ENCODE peak calls at places on chromosomes 1 and 21, in five cellular contexts. V, D, Z, G and B are unnamed samples.

GRCh38 chr1:158496379-158496778 is 24.4 kb downstream of the OR10R2 start:
- DNase-seq in V (no peak), D (no peak), Z (peak; percentile 19), G (no peak), B (no peak)

GRCh38 chr21:38920631-38921398 is 115.1 kb downstream of the ETS2 start:
- DNase-seq in V (no peak), D (no peak), Z (no peak), G (no peak), B (no peak)

GRCh38 chr1:209651148-209651547 is 1.1 kb downstream of the LAMB3 start:
- DNase-seq in V (no peak), D (no peak), Z (peak; percentile 82), G (no peak), B (no peak)

GRCh38 chr1:220810179-220810653 is 23.5 kb downstream of the MTARC1 start:
- DNase-seq in V (peak; percentile 39), D (peak; percentile 78), Z (peak; percentile 83), G (peak; percentile 78), B (peak; percentile 66)

GRCh38 chr1:180309338-180309737 is 79.3 kb downstream of the LHX4 start:
- DNase-seq in V (no peak), D (no peak), Z (peak; percentile 10), G (no peak), B (no peak)

GRCh38 chr1:174060090-174060489 is 37.9 kb upstream of the RC3H1 start:
- DNase-seq in V (no peak), D (no peak), Z (no peak), G (no peak), B (no peak)

GRCh38 chr1:217897121-217897520 is 266.0 kb downstream of the SPATA17 start:
- DNase-seq in V (no peak), D (no peak), Z (no peak), G (no peak), B (no peak)

GRCh38 chr1:116806245-116806644 is 52.0 kb downstream of the CD2 start:
- DNase-seq in V (no peak), D (no peak), Z (no peak), G (peak; percentile 71), B (no peak)

GRCh38 chr1:14765773-14766172 is 167.3 kb downstream of the KAZN start:
- DNase-seq in V (no peak), D (no peak), Z (no peak), G (no peak), B (no peak)

GRCh38 chr1:107474877-107475612 is 334.2 kb downstream of the NTNG1 start:
- DNase-seq in V (no peak), D (no peak), Z (no peak), G (no peak), B (no peak)

GRCh38 chr1:7454052-7454815 is 316.9 kb upstream of the VAMP3 start:
- DNase-seq in V (no peak), D (peak; percentile 38), Z (peak; percentile 34), G (no peak), B (no peak)

GRCh38 chr1:63829349-63830327 is 55.8 kb downstream of the ROR1 start:
- DNase-seq in V (no peak), D (no peak), Z (no peak), G (no peak), B (no peak)

GRCh38 chr1:177632923-177633322 is 336.9 kb downstream of the SEC16B start:
- DNase-seq in V (no peak), D (no peak), Z (no peak), G (no peak), B (no peak)

GRCh38 chr1:2135425-2135824 is 59.1 kb downstream of the FAAP20 start:
- DNase-seq in V (no peak), D (no peak), Z (peak; percentile 95), G (no peak), B (peak; percentile 72)

GRCh38 chr1:98051065-98051675 is 130.3 kb upstream of the DPYD start:
- DNase-seq in V (peak; percentile 63), D (peak; percentile 74), Z (peak; percentile 78), G (peak; percentile 78), B (no peak)

GRCh38 chr1:243946946-243947345 is 96.9 kb upstream of the AKT3 start:
- DNase-seq in V (no peak), D (peak; percentile 65), Z (no peak), G (peak; percentile 63), B (no peak)

GRCh38 chr1:33687000-33687399 is 176.9 kb upstream of the HMGB4 start:
- DNase-seq in V (no peak), D (no peak), Z (no peak), G (no peak), B (no peak)

GRCh38 chr1:87922885-87923284 is 594.2 kb downstream of the LMO4 start:
- DNase-seq in V (no peak), D (no peak), Z (no peak), G (no peak), B (no peak)

GRCh38 chr1:97101523-97101922 is 379.9 kb downstream of the PTBP2 start:
- DNase-seq in V (no peak), D (no peak), Z (no peak), G (no peak), B (no peak)

GRCh38 chr1:112509005-112509659 is 367 bp downstream of the WNT2B start:
- DNase-seq in V (no peak), D (peak; percentile 58), Z (peak; percentile 37), G (peak; percentile 60), B (peak; percentile 59)

GRCh38 chr1:155555915-155556314 is 6.7 kb downstream of the ASH1L start:
- DNase-seq in V (no peak), D (no peak), Z (no peak), G (no peak), B (no peak)

GRCh38 chr1:160228431-160228830 is 23.2 kb downstream of the PEA15 start:
- DNase-seq in V (no peak), D (no peak), Z (no peak), G (no peak), B (no peak)

GRCh38 chr1:162485236-162485635 is 12.4 kb upstream of the UHMK1 start:
- DNase-seq in V (no peak), D (no peak), Z (no peak), G (no peak), B (no peak)

GRCh38 chr1:222909586-222909985 is 94.7 kb downstream of the DISP1 start:
- DNase-seq in V (no peak), D (no peak), Z (no peak), G (no peak), B (no peak)

GRCh38 chr1:62381831-62382505 is 54.9 kb upstream of the USP1 start:
- DNase-seq in V (no peak), D (no peak), Z (no peak), G (no peak), B (no peak)

GRCh38 chr1:241136401-241136800 is 220.6 kb downstream of the RGS7 start:
- DNase-seq in V (no peak), D (no peak), Z (no peak), G (no peak), B (no peak)

GRCh38 chr1:228798548-228798947 is 63.3 kb downstream of the RHOU start:
- DNase-seq in V (no peak), D (no peak), Z (no peak), G (peak; percentile 23), B (no peak)

GRCh38 chr1:232226197-232226681 is 403.7 kb downstream of the SIPA1L2 start:
- DNase-seq in V (no peak), D (peak; percentile 57), Z (no peak), G (peak; percentile 58), B (no peak)

GRCh38 chr1:176206961-176207902 is at the start of gene COP1:
- DNase-seq in V (peak; percentile 86), D (peak; percentile 97), Z (peak; percentile 98), G (peak; percentile 97), B (peak; percentile 92)
- TF ChIP-seq CTCF in V (no peak), D (no peak), Z (no peak), G (no peak), B (no peak)

DNA sequence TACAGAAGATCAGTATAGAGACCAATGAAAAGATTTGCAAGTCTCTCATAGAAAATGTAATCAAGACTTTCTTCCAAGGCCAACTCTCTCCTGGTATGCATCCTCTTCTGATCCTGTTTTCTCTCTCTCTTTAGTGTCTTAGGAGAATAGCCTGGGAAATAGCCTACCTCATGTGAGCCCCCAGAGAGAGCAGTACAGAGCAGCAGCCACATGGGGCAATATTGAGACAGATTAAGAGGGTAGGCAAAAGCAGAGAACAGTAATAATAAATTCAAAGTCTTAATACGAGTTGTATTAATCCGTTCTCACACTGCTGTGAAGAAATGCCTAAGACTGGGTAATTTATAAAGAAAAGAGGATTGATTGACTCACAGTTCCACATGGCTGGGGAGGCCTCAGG is 61.4 kb downstream of the RNASEL start:
- DNase-seq in V (no peak), D (no peak), Z (no peak), G (no peak), B (no peak)
- TF ChIP-seq CTCF in V (no peak), D (no peak), Z (no peak), G (no peak), B (no peak)

DNA sequence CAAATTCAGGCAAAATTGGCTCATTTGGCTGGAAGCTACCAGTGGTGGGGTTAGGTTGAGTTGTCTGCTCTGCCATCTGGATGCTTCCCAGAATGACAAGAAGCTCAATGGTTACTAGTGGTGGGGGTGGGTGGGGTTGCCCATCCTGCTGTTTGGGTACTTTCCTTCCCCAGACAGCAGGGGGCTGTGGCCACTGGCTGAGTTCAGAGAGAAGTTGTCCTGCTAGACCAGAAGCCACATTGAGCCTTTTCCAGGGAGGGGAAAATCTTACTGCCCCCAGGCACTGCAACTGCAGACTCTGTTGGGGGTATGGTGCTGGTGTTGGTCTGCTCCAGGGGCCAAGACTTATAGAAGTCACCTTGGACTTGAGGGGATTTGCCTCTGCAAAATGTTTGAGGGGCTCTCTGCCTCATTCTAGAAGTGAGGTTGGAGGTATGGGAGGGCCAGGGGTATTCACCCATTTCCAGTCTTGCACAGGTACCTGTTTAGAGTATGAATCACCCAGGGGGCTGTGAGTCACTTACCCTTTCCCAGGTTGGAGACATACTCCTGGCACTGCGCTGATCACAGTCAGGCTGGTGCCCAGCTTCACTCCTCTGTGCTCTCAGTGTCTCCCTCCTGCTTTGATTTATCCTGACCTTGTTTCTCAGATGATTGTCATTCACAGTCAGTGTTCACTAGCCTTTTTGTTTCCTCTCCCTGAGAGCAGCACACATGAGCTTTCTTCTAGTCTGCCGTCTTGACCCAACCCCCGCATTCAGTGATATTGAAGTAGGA is 89.1 kb upstream of the NEGR1 start:
- DNase-seq in V (no peak), D (no peak), Z (no peak), G (no peak), B (no peak)
- TF ChIP-seq CTCF in V (no peak), D (no peak), Z (no peak), G (no peak), B (no peak)

DNA sequence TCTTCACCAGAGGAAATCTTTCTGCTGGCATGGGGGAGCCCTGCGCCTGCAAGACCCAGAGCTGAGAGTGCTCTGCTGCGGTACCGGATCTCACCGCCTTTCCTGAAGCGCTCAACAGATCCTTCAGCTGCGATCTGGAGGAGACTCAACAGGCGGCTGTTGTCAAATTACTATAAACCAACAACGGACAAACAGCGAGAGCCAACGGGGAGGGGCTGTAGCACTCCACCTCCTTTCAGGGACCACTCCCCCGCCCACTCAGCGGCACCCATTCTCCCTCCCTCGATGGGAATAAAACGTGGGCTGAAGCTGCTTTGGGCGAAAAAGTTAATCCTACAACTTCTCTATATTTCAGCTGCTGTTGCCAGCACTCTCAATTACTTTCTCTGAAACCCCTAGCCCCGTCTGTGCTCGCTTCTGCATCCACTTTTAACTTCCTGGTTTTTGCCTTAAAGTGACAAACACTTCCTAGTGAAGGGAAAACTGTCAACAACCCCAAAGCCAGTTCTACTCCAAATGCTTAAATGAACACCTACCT is at the start of gene FMO5:
- DNase-seq in V (no peak), D (peak; percentile 67), Z (peak; percentile 83), G (peak; percentile 70), B (peak; percentile 47)
- TF ChIP-seq CTCF in V (no peak), D (no peak), Z (peak; percentile 3), G (no peak), B (no peak)